ENCODE peak calls at places on chromosomes 11 and 22, in eight cellular contexts. O, T, U, R, J, Q, P and A are unnamed samples.
A peak's percentile ranks its signal among the peaks of the same experiment; 100 is the strongest.

GRCh38 chr22:24161909-24162308 is 19.4 kb upstream of the SUSD2 start:
- DNase-seq in O (no peak), U (no peak), Q (no peak), P (no peak), T (no peak), J (no peak), R (no peak), A (no peak)

GRCh38 chr11:134510641-134511040 is 98.6 kb upstream of the B3GAT1 start:
- DNase-seq in J (no peak), U (no peak), P (no peak), Q (no peak), R (no peak), T (no peak), O (no peak), A (no peak)

GRCh38 chr22:43226368-43226979 is 39.5 kb upstream of the TTLL12 start:
- DNase-seq in O (no peak), J (no peak), T (no peak), R (no peak), U (no peak), P (peak; percentile 30), Q (no peak), A (peak; percentile 67)

GRCh38 chr22:26406118-26406517 is 22.9 kb upstream of the ASPHD2 start:
- DNase-seq in Q (no peak), R (no peak), T (no peak), P (no peak), J (no peak), O (no peak), U (no peak), A (no peak)

GRCh38 chr11:1308745-1309497 is 511 bp downstream of the TOLLIP start:
- DNase-seq in O (no peak), P (no peak), U (no peak), Q (no peak), T (no peak), R (no peak), J (no peak), A (no peak)

GRCh38 chr11:64028398-64029115 is 7.2 kb upstream of the FLRT1 start:
- DNase-seq in P (no peak), Q (no peak), J (no peak), O (no peak), U (peak; percentile 35), R (no peak), T (no peak), A (peak; percentile 76)

GRCh38 chr22:29712119-29712518 is 7.7 kb upstream of the CABP7 start:
- DNase-seq in R (no peak), P (no peak), O (no peak), U (no peak), T (no peak), Q (no peak), J (no peak), A (no peak)

GRCh38 chr11:104163100-104164027 is 583 bp downstream of the PDGFD start:
- DNase-seq in R (peak; percentile 31), U (no peak), O (no peak), J (peak; percentile 2), T (no peak), Q (no peak), P (peak; percentile 1), A (peak; percentile 16)

GRCh38 chr11:76747428-76747979 is 35.7 kb upstream of the TSKU start:
- DNase-seq in R (no peak), T (no peak), J (no peak), P (no peak), Q (no peak), U (no peak), O (no peak), A (no peak)

GRCh38 chr11:83628622-83629347 is 342.6 kb upstream of the CCDC90B start:
- DNase-seq in R (no peak), P (no peak), Q (no peak), O (no peak), U (no peak), J (no peak), T (no peak), A (no peak)

GRCh38 chr11:118623291-118623655 is 15.9 kb downstream of the PHLDB1 start:
- DNase-seq in R (no peak), O (no peak), U (no peak), P (peak; percentile 26), J (no peak), T (peak; percentile 95), Q (peak; percentile 40), A (no peak)

GRCh38 chr11:13876423-13876822 is 86.1 kb upstream of the SPON1 start:
- DNase-seq in U (no peak), J (no peak), O (no peak), P (no peak), R (no peak), Q (no peak), T (no peak), A (no peak)

GRCh38 chr11:44615041-44615513 is 49.6 kb downstream of the CD82 start:
- DNase-seq in R (no peak), J (no peak), T (no peak), U (no peak), Q (no peak), O (no peak), P (no peak), A (no peak)

GRCh38 chr11:59759900-59760299 is 4.7 kb downstream of the STX3 start:
- DNase-seq in J (no peak), R (no peak), Q (no peak), U (no peak), T (no peak), P (no peak), O (no peak), A (no peak)

GRCh38 chr11:116972692-116973091 is 125.5 kb downstream of the SIK3 start:
- DNase-seq in R (no peak), U (no peak), P (no peak), Q (no peak), J (no peak), T (no peak), O (no peak), A (no peak)

GRCh38 chr11:113574171-113574570 is 99.0 kb upstream of the DRD2 start:
- DNase-seq in O (no peak), J (no peak), Q (no peak), P (no peak), R (no peak), T (no peak), U (no peak), A (no peak)

GRCh38 chr11:72239849-72240460 is 4.0 kb downstream of the PHOX2A start:
- DNase-seq in R (peak; percentile 70), T (no peak), P (no peak), Q (no peak), U (peak; percentile 31), O (no peak), J (no peak), A (no peak)